ENCODE peak calls at places on chromosomes 12 and 14, in six cellular contexts. H is H7, Q is PC-3, I is AG04450, D is cardiac fibroblast, O is lower lobe of right lung. B is an unnamed sample.
A peak's percentile ranks its signal among the peaks of the same experiment; 100 is the strongest.

GRCh38 chr14:38405851-38406630 is 150.1 kb upstream of the CLEC14A start:
- DNase-seq in H (peak; percentile 17), Q (peak; percentile 20), I (no peak), D (peak; percentile 68), O (no peak), B (no peak)

GRCh38 chr12:5173511-5174011 is 129.9 kb downstream of the KCNA5 start:
- DNase-seq in H (no peak), Q (peak; percentile 52), I (no peak), D (no peak), O (no peak), B (no peak)

GRCh38 chr12:109760930-109761630 is 47.5 kb downstream of the FAM222A start:
- DNase-seq in H (peak; percentile 52), Q (no peak), I (no peak), D (no peak), O (peak; percentile 36), B (no peak)

GRCh38 chr14:104942586-104942985 is 17.9 kb downstream of the PLD4 start:
- DNase-seq in H (no peak), Q (no peak), I (no peak), D (no peak), O (peak; percentile 29), B (no peak)

GRCh38 chr14:25350071-25350470 is 300.1 kb upstream of the STXBP6 start:
- DNase-seq in H (no peak), Q (no peak), I (no peak), D (no peak), O (no peak), B (no peak)

GRCh38 chr12:42705863-42706262 is 116.3 kb upstream of the PRICKLE1 start:
- DNase-seq in H (no peak), Q (peak; percentile 56), I (peak; percentile 91), D (peak; percentile 95), O (peak; percentile 46), B (no peak)

GRCh38 chr12:87952850-87953249 is 76.4 kb downstream of the C12orf50 start:
- DNase-seq in H (peak; percentile 9), Q (no peak), I (no peak), D (no peak), O (no peak), B (no peak)

GRCh38 chr12:57008113-57008687 is 1.9 kb upstream of the ZBTB39 start:
- DNase-seq in H (peak; percentile 62), Q (peak; percentile 76), I (peak; percentile 46), D (peak; percentile 85), O (no peak), B (peak; percentile 85)

GRCh38 chr12:107402041-107403022 is 283.3 kb upstream of the PWP1 start:
- DNase-seq in H (peak; percentile 70), Q (peak; percentile 89), I (no peak), D (peak; percentile 58), O (no peak), B (peak; percentile 54)

GRCh38 chr12:89073027-89073398 is 279.3 kb downstream of the DUSP6 start:
- DNase-seq in H (no peak), Q (peak; percentile 77), I (peak; percentile 65), D (peak; percentile 64), O (no peak), B (no peak)

GRCh38 chr12:2794261-2794735 is 472 bp upstream of the FKBP4 start:
- DNase-seq in H (no peak), Q (no peak), I (no peak), D (no peak), O (peak; percentile 54), B (no peak)

GRCh38 chr14:66284346-66284745 is 201.8 kb upstream of the CCDC196 start:
- DNase-seq in H (no peak), Q (peak; percentile 76), I (no peak), D (no peak), O (no peak), B (no peak)

GRCh38 chr12:20555771-20556170 is 139.4 kb upstream of the SLCO1C1 start:
- DNase-seq in H (no peak), Q (peak; percentile 4), I (no peak), D (no peak), O (no peak), B (no peak)

GRCh38 chr12:38904932-38905479 is 385 bp downstream of the CPNE8 start:
- DNase-seq in H (peak; percentile 24), Q (peak; percentile 91), I (no peak), D (peak; percentile 85), O (peak; percentile 92), B (no peak)

GRCh38 chr12:30694412-30694955 is 1.2 kb downstream of the IPO8 start:
- DNase-seq in H (no peak), Q (peak; percentile 19), I (no peak), D (no peak), O (no peak), B (no peak)

GRCh38 chr12:113405687-113406086 is 2.0 kb upstream of the SDS start:
- DNase-seq in H (no peak), Q (no peak), I (no peak), D (no peak), O (no peak), B (no peak)

GRCh38 chr14:75831455-75831854 is 150.3 kb downstream of the TGFB3 start:
- DNase-seq in H (no peak), Q (peak; percentile 87), I (no peak), D (peak; percentile 76), O (peak; percentile 86), B (peak; percentile 95)

DNA sequence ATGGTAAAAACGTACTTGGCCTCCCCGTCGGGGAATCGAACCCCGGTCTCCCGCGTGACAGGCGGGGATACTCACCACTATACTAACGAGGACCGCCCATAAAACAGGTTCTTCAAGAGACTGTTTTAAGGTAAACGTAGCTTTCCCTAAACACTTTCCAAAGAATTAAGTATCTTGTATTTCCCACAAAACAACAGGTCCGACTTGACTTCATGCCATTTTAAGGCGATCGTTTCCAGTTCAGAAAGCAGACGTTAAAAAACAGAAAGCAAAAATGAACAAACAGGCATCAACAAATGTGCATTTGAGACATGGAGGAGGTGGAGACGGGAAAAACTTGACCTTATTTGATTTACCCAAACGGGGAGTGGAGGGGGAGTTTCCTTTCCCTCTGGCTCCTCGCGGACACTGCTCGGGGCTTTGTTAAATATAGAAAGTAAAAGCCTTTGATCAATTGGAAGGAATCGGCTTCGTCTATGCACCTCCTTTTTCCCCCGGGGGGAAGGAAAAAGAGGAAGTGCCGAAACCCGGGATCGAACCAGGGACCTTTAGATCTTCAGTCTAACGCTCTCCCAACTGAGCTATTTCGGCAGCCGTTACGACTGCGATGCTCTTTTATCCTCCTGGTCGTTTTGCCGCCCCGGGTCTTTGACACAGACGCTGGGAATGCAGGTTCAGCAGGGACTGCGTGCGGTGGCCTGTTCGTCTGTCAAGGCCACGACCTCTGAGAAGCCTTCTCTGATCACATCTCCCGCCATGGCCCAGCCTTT is 13.1 kb upstream of the UBC start:
- DNase-seq in H (peak; percentile 91), Q (peak; percentile 97), I (no peak), D (peak; percentile 87), O (peak; percentile 89), B (peak; percentile 81)
- H3K4me3 ChIP-seq in H (peak overlapping the region; percentile 73), Q (peak overlapping the region; percentile 83), I (peak overlapping the region; percentile 78), D (peak overlapping the region; percentile 61), O (peak overlapping the region; percentile 57), B (peak overlapping the region; percentile 92)

GRCh38 chr14:31761325-31761724 is 200.1 kb downstream of the NUBPL start:
- DNase-seq in H (no peak), Q (no peak), I (no peak), D (no peak), O (no peak), B (no peak)
- H3K4me3 ChIP-seq in H (no peak overlapping the region), Q (no peak overlapping the region), I (no peak overlapping the region), D (no peak overlapping the region), O (no peak overlapping the region), B (no peak overlapping the region)

DNA sequence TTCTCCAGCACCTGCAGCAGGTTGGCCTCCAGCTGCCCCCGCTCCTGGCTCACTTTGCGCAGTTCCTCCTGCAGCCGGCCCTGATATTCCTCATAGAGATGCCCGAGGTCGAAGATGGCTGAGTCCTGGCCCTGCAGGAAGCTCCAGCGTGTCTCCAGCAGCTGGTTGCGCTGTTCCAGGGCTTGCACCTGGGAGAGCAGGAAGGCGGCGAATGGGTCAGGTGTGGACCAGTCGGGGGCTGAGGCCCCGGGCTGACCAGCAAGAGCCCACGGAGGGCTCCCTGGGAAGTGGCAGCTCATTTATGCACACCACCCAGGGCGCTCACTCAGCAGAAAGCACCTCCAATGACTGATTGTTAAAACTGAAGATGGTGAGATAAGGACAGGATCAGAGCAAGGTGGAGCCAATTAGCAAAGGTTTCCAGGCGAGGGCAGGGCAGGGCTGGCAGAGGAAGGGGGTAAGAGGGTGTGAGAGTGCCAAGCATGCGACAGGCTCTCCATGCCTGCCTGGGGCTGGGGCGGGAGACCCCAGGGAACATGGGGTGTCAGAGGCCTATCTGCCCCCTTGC is 6.3 kb downstream of the KRT80 start:
- DNase-seq in H (peak; percentile 52), Q (no peak), I (no peak), D (no peak), O (no peak), B (no peak)
- H3K4me3 ChIP-seq in H (no peak overlapping the region), Q (no peak overlapping the region), I (no peak overlapping the region), D (no peak overlapping the region), O (no peak overlapping the region), B (no peak overlapping the region)

GRCh38 chr14:73026845-73027542 is at the start of gene ZFYVE1:
- DNase-seq in H (peak; percentile 88), Q (peak; percentile 100), I (peak; percentile 97), D (peak; percentile 99), O (peak; percentile 99), B (peak; percentile 95)
- H3K4me3 ChIP-seq in H (peak within 1 kb of the TSS; percentile 86), Q (peak within 1 kb of the TSS; percentile 81), I (peak within 1 kb of the TSS; percentile 82), D (peak within 1 kb of the TSS; percentile 70), O (peak within 1 kb of the TSS; percentile 88), B (peak within 1 kb of the TSS; percentile 86)

GRCh38 chr12:6372403-6373003 is 2.9 kb downstream of the SCNN1A start:
- DNase-seq in H (peak; percentile 65), Q (peak; percentile 86), I (no peak), D (peak; percentile 90), O (peak; percentile 76), B (peak; percentile 62)
- H3K4me3 ChIP-seq in H (no peak overlapping the region), Q (peak overlapping the region; percentile 43), I (no peak overlapping the region), D (no peak overlapping the region), O (peak overlapping the region; percentile 56), B (no peak overlapping the region)

GRCh38 chr12:55833056-55833455 is 3.7 kb upstream of the DNAJC14 start:
- DNase-seq in H (no peak), Q (no peak), I (no peak), D (no peak), O (no peak), B (no peak)

GRCh38 chr12:55830601-55831406 is 1.4 kb upstream of the DNAJC14 start:
- DNase-seq in H (peak; percentile 89), Q (no peak), I (no peak), D (peak; percentile 84), O (peak; percentile 79), B (no peak)

GRCh38 chr12:55829967-55830600 is 697 bp upstream of the DNAJC14 start:
- DNase-seq in H (peak; percentile 82), Q (peak; percentile 24), I (no peak), D (no peak), O (peak; percentile 77), B (no peak)

GRCh38 chr12:55828357-55828756 is 1.0 kb downstream of the DNAJC14 start:
- DNase-seq in H (no peak), Q (no peak), I (no peak), D (no peak), O (no peak), B (no peak)

GRCh38 chr12:55831407-55831880 is 2.1 kb upstream of the DNAJC14 start:
- DNase-seq in H (no peak), Q (no peak), I (no peak), D (no peak), O (no peak), B (no peak)
- H3K4me3 ChIP-seq in H (peak overlapping the region; percentile 96), Q (peak overlapping the region; percentile 83), I (peak overlapping the region; percentile 91), D (peak overlapping the region; percentile 88), O (peak overlapping the region; percentile 93), B (no peak overlapping the region)

B was measured in Jurkat, Clone E6-1.